ENCODE peak calls at places on chromosomes 11 and 22, in ten cellular contexts. One of them, this sample, is unnamed.
A peak's percentile ranks its signal among the peaks of the same experiment; 100 is the strongest.

GRCh38 chr11:72511393-72512047 is 77.2 kb upstream of the CLPB start:
- DNase-seq in activated CD4-positive, alpha-beta T cell treated with anti-CD3 and anti-CD28 coated beads, Interleukin-2, amount 50 U/mL, for 1 hour: no peak
- DNase-seq in left lung: no peak
- DNase-seq in H1: no peak
- DNase-seq in AG08396: no peak
- DNase-seq in mammary epithelial cell: peak; percentile 32
- DNase-seq in LoVo: no peak
- DNase-seq in midbrain: no peak
- DNase-seq in activated naive CD4-positive, alpha-beta T cell treated with anti-CD3 and anti-CD28 coated beads, Interleukin-2, amount 50 U/mL, for 72 hours: no peak
- DNase-seq in germinal center: no peak
- DNase-seq in this sample: no peak

GRCh38 chr11:78809931-78810481 is 235.3 kb upstream of the NARS2 start:
- DNase-seq in H1: no peak
- DNase-seq in mammary epithelial cell: no peak
- DNase-seq in activated naive CD4-positive, alpha-beta T cell treated with anti-CD3 and anti-CD28 coated beads, Interleukin-2, amount 50 U/mL, for 72 hours: no peak
- DNase-seq in AG08396: peak; percentile 59
- DNase-seq in left lung: no peak
- DNase-seq in midbrain: no peak
- DNase-seq in germinal center: no peak
- DNase-seq in activated CD4-positive, alpha-beta T cell treated with anti-CD3 and anti-CD28 coated beads, Interleukin-2, amount 50 U/mL, for 1 hour: no peak
- DNase-seq in LoVo: no peak
- DNase-seq in this sample: no peak

GRCh38 chr11:120659076-120659475 is 147.5 kb downstream of the GRIK4 start:
- DNase-seq in left lung: no peak
- DNase-seq in LoVo: no peak
- DNase-seq in AG08396: no peak
- DNase-seq in midbrain: no peak
- DNase-seq in mammary epithelial cell: no peak
- DNase-seq in H1: no peak
- DNase-seq in activated CD4-positive, alpha-beta T cell treated with anti-CD3 and anti-CD28 coated beads, Interleukin-2, amount 50 U/mL, for 1 hour: no peak
- DNase-seq in activated naive CD4-positive, alpha-beta T cell treated with anti-CD3 and anti-CD28 coated beads, Interleukin-2, amount 50 U/mL, for 72 hours: no peak
- DNase-seq in germinal center: no peak
- DNase-seq in this sample: no peak

GRCh38 chr11:57641011-57641410 is 8.7 kb downstream of the YPEL4 start:
- DNase-seq in activated CD4-positive, alpha-beta T cell treated with anti-CD3 and anti-CD28 coated beads, Interleukin-2, amount 50 U/mL, for 1 hour: no peak
- DNase-seq in activated naive CD4-positive, alpha-beta T cell treated with anti-CD3 and anti-CD28 coated beads, Interleukin-2, amount 50 U/mL, for 72 hours: no peak
- DNase-seq in midbrain: no peak
- DNase-seq in germinal center: no peak
- DNase-seq in LoVo: no peak
- DNase-seq in AG08396: peak; percentile 65
- DNase-seq in left lung: no peak
- DNase-seq in H1: no peak
- DNase-seq in mammary epithelial cell: no peak
- DNase-seq in this sample: no peak

GRCh38 chr22:48532986-48533385 is 1294.7 kb downstream of the BRD1 start:
- DNase-seq in germinal center: no peak
- DNase-seq in mammary epithelial cell: no peak
- DNase-seq in H1: no peak
- DNase-seq in midbrain: no peak
- DNase-seq in AG08396: no peak
- DNase-seq in left lung: peak; percentile 59
- DNase-seq in LoVo: no peak
- DNase-seq in activated naive CD4-positive, alpha-beta T cell treated with anti-CD3 and anti-CD28 coated beads, Interleukin-2, amount 50 U/mL, for 72 hours: no peak
- DNase-seq in activated CD4-positive, alpha-beta T cell treated with anti-CD3 and anti-CD28 coated beads, Interleukin-2, amount 50 U/mL, for 1 hour: no peak
- DNase-seq in this sample: no peak

GRCh38 chr11:64971421-64972233 is at the start of gene MAJIN:
- DNase-seq in left lung: peak; percentile 94
- DNase-seq in AG08396: peak; percentile 93
- DNase-seq in germinal center: peak; percentile 96
- DNase-seq in activated CD4-positive, alpha-beta T cell treated with anti-CD3 and anti-CD28 coated beads, Interleukin-2, amount 50 U/mL, for 1 hour: peak; percentile 89
- DNase-seq in mammary epithelial cell: no peak
- DNase-seq in LoVo: no peak
- DNase-seq in H1: peak; percentile 89
- DNase-seq in midbrain: peak; percentile 64
- DNase-seq in activated naive CD4-positive, alpha-beta T cell treated with anti-CD3 and anti-CD28 coated beads, Interleukin-2, amount 50 U/mL, for 72 hours: peak; percentile 84
- DNase-seq in this sample: no peak

GRCh38 chr11:115944596-115944995 is 440.4 kb upstream of the CADM1 start:
- DNase-seq in midbrain: no peak
- DNase-seq in activated CD4-positive, alpha-beta T cell treated with anti-CD3 and anti-CD28 coated beads, Interleukin-2, amount 50 U/mL, for 1 hour: no peak
- DNase-seq in germinal center: no peak
- DNase-seq in activated naive CD4-positive, alpha-beta T cell treated with anti-CD3 and anti-CD28 coated beads, Interleukin-2, amount 50 U/mL, for 72 hours: no peak
- DNase-seq in left lung: no peak
- DNase-seq in H1: no peak
- DNase-seq in LoVo: no peak
- DNase-seq in mammary epithelial cell: no peak
- DNase-seq in AG08396: no peak
- DNase-seq in this sample: no peak

GRCh38 chr11:196786-197731 is 4.2 kb downstream of the SCGB1C1 start:
- DNase-seq in activated naive CD4-positive, alpha-beta T cell treated with anti-CD3 and anti-CD28 coated beads, Interleukin-2, amount 50 U/mL, for 72 hours: no peak
- DNase-seq in left lung: peak; percentile 70
- DNase-seq in AG08396: no peak
- DNase-seq in mammary epithelial cell: no peak
- DNase-seq in midbrain: no peak
- DNase-seq in activated CD4-positive, alpha-beta T cell treated with anti-CD3 and anti-CD28 coated beads, Interleukin-2, amount 50 U/mL, for 1 hour: no peak
- DNase-seq in germinal center: no peak
- DNase-seq in LoVo: no peak
- DNase-seq in H1: peak; percentile 33
- DNase-seq in this sample: no peak

GRCh38 chr11:60169264-60169915 is 13.5 kb downstream of the MS4A6A start:
- DNase-seq in left lung: no peak
- DNase-seq in activated naive CD4-positive, alpha-beta T cell treated with anti-CD3 and anti-CD28 coated beads, Interleukin-2, amount 50 U/mL, for 72 hours: no peak
- DNase-seq in LoVo: peak; percentile 18
- DNase-seq in mammary epithelial cell: peak; percentile 97
- DNase-seq in H1: peak; percentile 49
- DNase-seq in activated CD4-positive, alpha-beta T cell treated with anti-CD3 and anti-CD28 coated beads, Interleukin-2, amount 50 U/mL, for 1 hour: no peak
- DNase-seq in AG08396: no peak
- DNase-seq in germinal center: no peak
- DNase-seq in midbrain: no peak
- DNase-seq in this sample: no peak

GRCh38 chr22:17881366-17881765 is 107.1 kb upstream of the BID start:
- DNase-seq in left lung: peak; percentile 51
- DNase-seq in germinal center: no peak
- DNase-seq in activated naive CD4-positive, alpha-beta T cell treated with anti-CD3 and anti-CD28 coated beads, Interleukin-2, amount 50 U/mL, for 72 hours: no peak
- DNase-seq in midbrain: no peak
- DNase-seq in H1: no peak
- DNase-seq in LoVo: no peak
- DNase-seq in mammary epithelial cell: no peak
- DNase-seq in AG08396: no peak
- DNase-seq in activated CD4-positive, alpha-beta T cell treated with anti-CD3 and anti-CD28 coated beads, Interleukin-2, amount 50 U/mL, for 1 hour: no peak
- DNase-seq in this sample: no peak

GRCh38 chr11:79173615-79174014 is 267.2 kb downstream of the TENM4 start:
- DNase-seq in activated naive CD4-positive, alpha-beta T cell treated with anti-CD3 and anti-CD28 coated beads, Interleukin-2, amount 50 U/mL, for 72 hours: no peak
- DNase-seq in AG08396: peak; percentile 67
- DNase-seq in germinal center: no peak
- DNase-seq in activated CD4-positive, alpha-beta T cell treated with anti-CD3 and anti-CD28 coated beads, Interleukin-2, amount 50 U/mL, for 1 hour: no peak
- DNase-seq in LoVo: no peak
- DNase-seq in left lung: no peak
- DNase-seq in mammary epithelial cell: no peak
- DNase-seq in H1: no peak
- DNase-seq in midbrain: peak; percentile 15
- DNase-seq in this sample: no peak

GRCh38 chr22:48494968-48495750 is 1332.5 kb downstream of the BRD1 start:
- DNase-seq in left lung: peak; percentile 68
- DNase-seq in germinal center: no peak
- DNase-seq in AG08396: no peak
- DNase-seq in LoVo: no peak
- DNase-seq in H1: no peak
- DNase-seq in activated naive CD4-positive, alpha-beta T cell treated with anti-CD3 and anti-CD28 coated beads, Interleukin-2, amount 50 U/mL, for 72 hours: no peak
- DNase-seq in midbrain: no peak
- DNase-seq in activated CD4-positive, alpha-beta T cell treated with anti-CD3 and anti-CD28 coated beads, Interleukin-2, amount 50 U/mL, for 1 hour: no peak
- DNase-seq in mammary epithelial cell: no peak
- DNase-seq in this sample: no peak

GRCh38 chr11:60985991-60986915 is 14.8 kb downstream of the CD6 start:
- DNase-seq in AG08396: peak; percentile 42
- DNase-seq in H1: no peak
- DNase-seq in germinal center: no peak
- DNase-seq in activated naive CD4-positive, alpha-beta T cell treated with anti-CD3 and anti-CD28 coated beads, Interleukin-2, amount 50 U/mL, for 72 hours: peak; percentile 95
- DNase-seq in left lung: no peak
- DNase-seq in midbrain: no peak
- DNase-seq in mammary epithelial cell: peak; percentile 88
- DNase-seq in LoVo: peak; percentile 42
- DNase-seq in activated CD4-positive, alpha-beta T cell treated with anti-CD3 and anti-CD28 coated beads, Interleukin-2, amount 50 U/mL, for 1 hour: peak; percentile 90
- DNase-seq in this sample: no peak